ENCODE peak calls at places on chromosomes 16 and 17, in seven cellular contexts. V, Q, M, R, L, G and T are unnamed samples.

GRCh38 chr17:55426851-55427586 is 5.4 kb upstream of the MMD start:
- DNase-seq in V (no peak), Q (no peak), M (no peak), R (no peak), L (no peak), G (no peak), T (no peak)

GRCh38 chr16:72532896-72533295 is 360.9 kb upstream of the PMFBP1 start:
- DNase-seq in V (no peak), Q (no peak), M (no peak), R (no peak), L (no peak), G (no peak), T (no peak)

GRCh38 chr16:83233153-83233552 is 574.6 kb upstream of the HSBP1 start:
- DNase-seq in V (no peak), Q (no peak), M (no peak), R (no peak), L (no peak), G (no peak), T (no peak)

GRCh38 chr16:58155839-58156238 is 26.7 kb upstream of the CFAP20 start:
- DNase-seq in V (no peak), Q (no peak), M (no peak), R (no peak), L (no peak), G (no peak), T (no peak)

GRCh38 chr16:58306327-58306726 is 11.5 kb upstream of the PRSS54 start:
- DNase-seq in V (no peak), Q (no peak), M (peak; percentile 23), R (no peak), L (peak; percentile 25), G (peak; percentile 55), T (peak; percentile 54)

GRCh38 chr17:38967290-38967738 is at the start of gene FBXO47:
- DNase-seq in V (peak; percentile 82), Q (peak; percentile 86), M (peak; percentile 93), R (peak; percentile 87), L (peak; percentile 97), G (peak; percentile 88), T (no peak)

GRCh38 chr17:19317359-19318095 is 45.0 kb downstream of the B9D1 start:
- DNase-seq in V (peak; percentile 95), Q (peak; percentile 69), M (peak; percentile 91), R (peak; percentile 87), L (peak; percentile 63), G (no peak), T (peak; percentile 98)

GRCh38 chr17:46764709-46765401 is 53.6 kb downstream of the WNT3 start:
- DNase-seq in V (no peak), Q (peak; percentile 49), M (no peak), R (no peak), L (peak; percentile 73), G (no peak), T (no peak)

GRCh38 chr17:3964203-3965122 is at the start of gene ATP2A3:
- DNase-seq in V (no peak), Q (no peak), M (peak; percentile 45), R (peak; percentile 51), L (no peak), G (peak; percentile 74), T (no peak)

GRCh38 chr17:9150407-9151090 is 129.2 kb downstream of the NTN1 start:
- DNase-seq in V (no peak), Q (no peak), M (peak; percentile 69), R (peak; percentile 83), L (no peak), G (no peak), T (no peak)

GRCh38 chr16:70701036-70701435 is 15.2 kb upstream of the MTSS2 start:
- DNase-seq in V (no peak), Q (no peak), M (no peak), R (no peak), L (no peak), G (no peak), T (no peak)

GRCh38 chr17:66507103-66507923 is 204.9 kb downstream of the PRKCA start:
- DNase-seq in V (no peak), Q (no peak), M (no peak), R (no peak), L (peak; percentile 41), G (no peak), T (no peak)

GRCh38 chr17:40023590-40024292 is 8.5 kb downstream of the CSF3 start:
- DNase-seq in V (no peak), Q (no peak), M (peak; percentile 14), R (no peak), L (peak; percentile 60), G (no peak), T (no peak)

GRCh38 chr17:3923466-3924190 is 7.4 kb upstream of the P2RX1 start:
- DNase-seq in V (no peak), Q (no peak), M (no peak), R (no peak), L (no peak), G (no peak), T (no peak)

GRCh38 chr17:60390223-60390622 is 1.7 kb downstream of the USP32 start:
- DNase-seq in V (no peak), Q (no peak), M (peak; percentile 18), R (no peak), L (peak; percentile 23), G (no peak), T (no peak)

GRCh38 chr16:84507011-84507982 is 2.8 kb upstream of the MEAK7 start:
- DNase-seq in V (no peak), Q (no peak), M (no peak), R (no peak), L (no peak), G (no peak), T (no peak)

GRCh38 chr17:72342582-72343527 is 222.0 kb downstream of the SOX9 start:
- DNase-seq in V (peak; percentile 82), Q (peak; percentile 20), M (no peak), R (no peak), L (no peak), G (no peak), T (no peak)

GRCh38 chr17:64781810-64782555 is 119.9 kb upstream of the SMURF2 start:
- DNase-seq in V (no peak), Q (no peak), M (no peak), R (no peak), L (no peak), G (no peak), T (no peak)

GRCh38 chr17:4560837-4561241 is 462 bp upstream of the GGT6 start:
- DNase-seq in V (no peak), Q (no peak), M (no peak), R (peak; percentile 38), L (no peak), G (no peak), T (no peak)

GRCh38 chr16:68335175-68335574 is 24.4 kb downstream of the PRMT7 start:
- DNase-seq in V (no peak), Q (no peak), M (no peak), R (no peak), L (no peak), G (no peak), T (no peak)

GRCh38 chr17:57665128-57665527 is 80.0 kb downstream of the CCDC182 start:
- DNase-seq in V (no peak), Q (no peak), M (no peak), R (peak; percentile 39), L (no peak), G (no peak), T (no peak)

GRCh38 chr17:77619851-77620250 is 338.7 kb upstream of the TNRC6C start:
- DNase-seq in V (no peak), Q (no peak), M (no peak), R (no peak), L (no peak), G (no peak), T (no peak)

GRCh38 chr17:36089888-36090836 is at the start of gene CCL3:
- DNase-seq in V (no peak), Q (no peak), M (peak; percentile 27), R (no peak), L (peak; percentile 61), G (peak; percentile 58), T (no peak)

GRCh38 chr17:35804658-35805192 is 4.6 kb upstream of the TAF15 start:
- DNase-seq in V (no peak), Q (no peak), M (peak; percentile 91), R (peak; percentile 86), L (peak; percentile 82), G (peak; percentile 61), T (peak; percentile 68)

GRCh38 chr17:37752482-37752881 is 7.6 kb upstream of the HNF1B start:
- DNase-seq in V (no peak), Q (no peak), M (peak; percentile 26), R (no peak), L (no peak), G (no peak), T (no peak)

GRCh38 chr17:81546906-81547613 is 5.1 kb downstream of the FAAP100 start:
- DNase-seq in V (no peak), Q (no peak), M (no peak), R (no peak), L (no peak), G (no peak), T (no peak)
- H3K27ac ChIP-seq in V (no peak overlapping the region), Q (no peak overlapping the region), M (no peak overlapping the region), R (no peak overlapping the region), L (no peak overlapping the region), G (no peak overlapping the region), T (no peak overlapping the region)

GRCh38 chr17:2239170-2239551 is 64.4 kb downstream of the SMG6 start:
- DNase-seq in V (no peak), Q (no peak), M (no peak), R (no peak), L (no peak), G (no peak), T (no peak)
- H3K27ac ChIP-seq in V (no peak overlapping the region), Q (no peak overlapping the region), M (no peak overlapping the region), R (no peak overlapping the region), L (no peak overlapping the region), G (no peak overlapping the region), T (no peak overlapping the region)

DNA sequence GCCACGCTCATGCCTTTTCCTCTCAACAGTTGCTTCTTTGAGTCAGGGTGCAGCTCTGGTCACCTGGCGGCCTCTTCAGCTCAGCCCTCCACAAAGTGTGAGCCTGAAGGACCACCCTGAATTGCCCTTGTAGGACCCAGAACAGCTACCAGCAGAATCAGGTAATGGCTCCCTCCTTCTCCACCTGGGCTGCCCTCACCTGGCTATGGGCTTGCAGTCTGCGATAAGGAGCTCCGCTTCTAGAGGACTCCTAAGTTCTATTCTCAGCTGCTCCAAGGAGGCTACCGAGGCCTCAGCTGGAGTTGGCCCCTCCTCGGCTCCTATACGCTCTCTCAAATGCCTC is 13.4 kb downstream of the SMIM5 start:
- DNase-seq in V (no peak), Q (no peak), M (no peak), R (no peak), L (no peak), G (no peak), T (no peak)
- H3K27ac ChIP-seq in V (peak overlapping the region; percentile 99), Q (peak overlapping the region; percentile 88), M (peak overlapping the region; percentile 100), R (no peak overlapping the region), L (peak overlapping the region; percentile 98), G (no peak overlapping the region), T (no peak overlapping the region)

DNA sequence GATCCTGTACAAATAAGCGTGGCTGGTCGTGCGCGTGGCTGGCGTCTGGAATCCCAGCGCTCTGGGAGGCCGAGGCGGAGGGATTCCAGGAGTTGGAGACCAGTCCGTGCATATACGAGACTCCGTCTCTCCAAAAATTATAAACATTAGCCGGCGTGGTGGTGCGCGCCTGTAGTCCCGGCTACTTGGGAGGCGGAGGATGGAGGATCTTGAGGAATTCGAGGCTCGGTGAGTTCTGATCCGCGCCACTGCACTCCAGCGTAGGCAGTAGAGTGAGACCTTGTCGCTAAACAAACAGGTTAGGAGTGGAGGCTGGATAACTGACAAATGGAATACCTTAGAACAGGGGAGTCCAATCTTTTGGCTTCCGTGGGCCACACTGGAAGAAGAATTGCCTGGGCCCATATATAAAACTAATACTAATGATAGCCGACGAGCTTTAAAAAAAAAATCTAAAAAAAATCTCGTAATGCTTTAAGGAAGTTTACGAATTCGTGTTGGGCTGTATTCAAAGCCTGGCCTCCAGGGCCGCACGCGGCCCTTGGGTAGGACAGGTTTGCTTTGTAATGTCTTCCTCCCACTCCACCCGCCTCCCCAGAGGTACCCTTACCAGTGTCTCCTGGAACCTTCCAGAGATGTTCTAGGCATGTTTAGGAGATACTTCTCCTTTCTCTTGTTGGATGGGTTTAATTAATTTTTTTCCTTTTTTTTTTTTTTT is 909 bp upstream of the RSL1D1 start:
- DNase-seq in V (no peak), Q (no peak), M (peak; percentile 56), R (no peak), L (no peak), G (no peak), T (no peak)
- H3K27ac ChIP-seq in V (no peak overlapping the region), Q (peak overlapping the region; percentile 89), M (peak overlapping the region; percentile 85), R (no peak overlapping the region), L (peak overlapping the region; percentile 86), G (peak overlapping the region; percentile 87), T (peak overlapping the region; percentile 93)